ENCODE peak calls at places on chromosomes 6 and 20, in five cellular contexts. One of them, this sample, is unnamed. For H3K4me1, the result is how much of the 10 kb centered on the place peaks cover.

GRCh38 chr6:145836767-145837166 is 22.2 kb upstream of the FBXO30 start:
- ATAC-seq in HepG2: no peak
- ATAC-seq in Panc1: no peak
- ATAC-seq in HCT116: no peak
- ATAC-seq in K562: no peak
- ATAC-seq in this sample: no peak

GRCh38 chr6:20866038-20866437 is 331.8 kb downstream of the CDKAL1 start:
- ATAC-seq in Panc1: no peak
- ATAC-seq in HCT116: no peak
- ATAC-seq in K562: no peak
- ATAC-seq in HepG2: peak
- ATAC-seq in this sample: no peak

GRCh38 chr6:144413418-144413817 is 128.3 kb downstream of the UTRN start:
- ATAC-seq in HCT116: no peak
- ATAC-seq in K562: no peak
- ATAC-seq in Panc1: no peak
- ATAC-seq in HepG2: no peak
- ATAC-seq in this sample: no peak

GRCh38 chr6:105212587-105212986 is 32.8 kb upstream of the POPDC3 start:
- ATAC-seq in Panc1: no peak
- ATAC-seq in K562: no peak
- ATAC-seq in HCT116: no peak
- ATAC-seq in HepG2: no peak
- ATAC-seq in this sample: no peak

GRCh38 chr20:50819344-50819743 is 24.5 kb downstream of the BCAS4 start:
- ATAC-seq in K562: no peak
- ATAC-seq in Panc1: no peak
- ATAC-seq in HepG2: no peak
- ATAC-seq in HCT116: no peak
- ATAC-seq in this sample: no peak

GRCh38 chr6:78528926-78529325 is 338.4 kb upstream of the IRAK1BP1 start:
- ATAC-seq in HepG2: no peak
- ATAC-seq in Panc1: no peak
- ATAC-seq in HCT116: no peak
- ATAC-seq in K562: no peak
- ATAC-seq in this sample: no peak

GRCh38 chr6:489001-489400 is 97.4 kb downstream of the IRF4 start:
- ATAC-seq in HepG2: no peak
- ATAC-seq in HCT116: no peak
- ATAC-seq in K562: no peak
- ATAC-seq in Panc1: no peak
- ATAC-seq in this sample: no peak

GRCh38 chr6:11190625-11191245 is 41.7 kb downstream of the NEDD9 start:
- ATAC-seq in Panc1: no peak
- ATAC-seq in HepG2: peak
- ATAC-seq in K562: no peak
- ATAC-seq in HCT116: no peak
- ATAC-seq in this sample: no peak

GRCh38 chr20:5000263-5001173 is 792 bp downstream of the SLC23A2 start:
- ATAC-seq in Panc1: peak
- ATAC-seq in K562: peak
- ATAC-seq in HCT116: peak
- ATAC-seq in HepG2: peak
- ATAC-seq in this sample: peak

GRCh38 chr6:45477785-45478184 is 100.1 kb upstream of the SUPT3H start:
- ATAC-seq in HepG2: no peak
- ATAC-seq in Panc1: no peak
- ATAC-seq in K562: no peak
- ATAC-seq in HCT116: no peak
- ATAC-seq in this sample: no peak

GRCh38 chr6:109397020-109397419 is 14.8 kb upstream of the CD164 start:
- ATAC-seq in Panc1: peak
- ATAC-seq in K562: peak
- ATAC-seq in HepG2: peak
- ATAC-seq in HCT116: peak
- ATAC-seq in this sample: peak

GRCh38 chr6:110201141-110201848 is 21.1 kb downstream of the CDC40 start:
- ATAC-seq in HepG2: no peak
- ATAC-seq in HCT116: no peak
- ATAC-seq in Panc1: no peak
- ATAC-seq in K562: peak
- ATAC-seq in this sample: no peak

GRCh38 chr6:75505426-75505825 is 11.8 kb upstream of the FILIP1 start:
- ATAC-seq in HCT116: no peak
- ATAC-seq in Panc1: no peak
- ATAC-seq in HepG2: no peak
- ATAC-seq in K562: no peak
- ATAC-seq in this sample: no peak

GRCh38 chr6:134666174-134666573 is 283.7 kb downstream of the ALDH8A1 start:
- ATAC-seq in HepG2: no peak
- ATAC-seq in HCT116: no peak
- ATAC-seq in Panc1: no peak
- ATAC-seq in K562: no peak
- ATAC-seq in this sample: no peak

GRCh38 chr6:144195671-144196070 is 45.4 kb downstream of the STX11 start:
- ATAC-seq in HCT116: no peak
- ATAC-seq in Panc1: no peak
- ATAC-seq in K562: no peak
- ATAC-seq in HepG2: no peak
- ATAC-seq in this sample: no peak

GRCh38 chr6:101686653-101687052 is 293.1 kb downstream of the GRIK2 start:
- ATAC-seq in Panc1: no peak
- ATAC-seq in HepG2: no peak
- ATAC-seq in K562: no peak
- ATAC-seq in HCT116: no peak
- ATAC-seq in this sample: no peak

GRCh38 chr6:167337231-167337630 is 12.3 kb downstream of the TTLL2 start:
- ATAC-seq in HepG2: peak
- ATAC-seq in HCT116: no peak
- ATAC-seq in K562: no peak
- ATAC-seq in Panc1: no peak
- ATAC-seq in this sample: no peak

GRCh38 chr6:20921533-20921932 is 387.3 kb downstream of the CDKAL1 start:
- ATAC-seq in HepG2: no peak
- ATAC-seq in K562: no peak
- ATAC-seq in HCT116: no peak
- ATAC-seq in Panc1: no peak
- ATAC-seq in this sample: peak

GRCh38 chr20:23086056-23086551 is at the start of gene CD93:
- ATAC-seq in K562: peak
- ATAC-seq in HCT116: no peak
- ATAC-seq in HepG2: peak
- ATAC-seq in Panc1: no peak
- ATAC-seq in this sample: peak
- H3K4me1 ChIP-seq in K562: half or more
- H3K4me1 ChIP-seq in HCT116: under half
- H3K4me1 ChIP-seq in HepG2: under half
- H3K4me1 ChIP-seq in Panc1: under half
- H3K4me1 ChIP-seq in this sample: under half

GRCh38 chr6:33695451-33695855 is 16.0 kb downstream of the UQCC2 start:
- ATAC-seq in HCT116: no peak
- ATAC-seq in HepG2: no peak
- ATAC-seq in K562: no peak
- ATAC-seq in Panc1: no peak
- ATAC-seq in this sample: no peak

GRCh38 chr6:33696538-33697518 is 14.7 kb downstream of the UQCC2 start:
- ATAC-seq in K562: no peak
- ATAC-seq in Panc1: peak
- ATAC-seq in HepG2: no peak
- ATAC-seq in HCT116: no peak
- ATAC-seq in this sample: peak

GRCh38 chr6:33694401-33694931 is 17.0 kb downstream of the UQCC2 start:
- ATAC-seq in Panc1: peak
- ATAC-seq in HCT116: peak
- ATAC-seq in HepG2: no peak
- ATAC-seq in K562: no peak
- ATAC-seq in this sample: no peak

GRCh38 chr6:33694977-33695376 is 16.5 kb downstream of the UQCC2 start:
- ATAC-seq in K562: peak
- ATAC-seq in Panc1: peak
- ATAC-seq in HepG2: no peak
- ATAC-seq in HCT116: peak
- ATAC-seq in this sample: no peak

GRCh38 chr6:33696076-33696475 is 15.4 kb downstream of the UQCC2 start:
- ATAC-seq in HCT116: no peak
- ATAC-seq in Panc1: no peak
- ATAC-seq in HepG2: no peak
- ATAC-seq in K562: no peak
- ATAC-seq in this sample: no peak
- H3K27ac ChIP-seq in HCT116: no peak
- H3K27ac ChIP-seq in Panc1: peak
- H3K27ac ChIP-seq in HepG2: no peak
- H3K27ac ChIP-seq in K562: no peak
- H3K27ac ChIP-seq in this sample: no peak

GRCh38 chr6:49915035-49915434 is 48.7 kb upstream of the CRISP1 start:
- ATAC-seq in K562: peak
- ATAC-seq in HCT116: no peak
- ATAC-seq in HepG2: peak
- ATAC-seq in Panc1: peak
- ATAC-seq in this sample: no peak
- TF ChIP-seq POLR2AphosphoS5 in K562: no peak
- TF ChIP-seq POLR2AphosphoS5 in HCT116: no peak
- TF ChIP-seq POLR2AphosphoS5 in HepG2: no peak
- TF ChIP-seq POLR2AphosphoS5 in Panc1: no peak
- TF ChIP-seq POLR2AphosphoS5 in this sample: no peak

GRCh38 chr6:90304308-90304707 is 7.7 kb upstream of the BACH2 start:
- ATAC-seq in K562: no peak
- ATAC-seq in HepG2: no peak
- ATAC-seq in HCT116: no peak
- ATAC-seq in Panc1: no peak
- ATAC-seq in this sample: no peak
- H3K4me1 ChIP-seq in K562: under half
- H3K4me1 ChIP-seq in HepG2: under half
- H3K4me1 ChIP-seq in HCT116: under half
- H3K4me1 ChIP-seq in Panc1: under half
- H3K4me1 ChIP-seq in this sample: under half

GRCh38 chr20:9223296-9223695 is 154.4 kb downstream of the PLCB4 start:
- ATAC-seq in HCT116: no peak
- ATAC-seq in K562: no peak
- ATAC-seq in HepG2: no peak
- ATAC-seq in Panc1: no peak
- ATAC-seq in this sample: no peak
- H3K27ac ChIP-seq in HCT116: no peak
- H3K27ac ChIP-seq in K562: no peak
- H3K27ac ChIP-seq in HepG2: no peak
- H3K27ac ChIP-seq in Panc1: no peak
- H3K27ac ChIP-seq in this sample: no peak

DNA sequence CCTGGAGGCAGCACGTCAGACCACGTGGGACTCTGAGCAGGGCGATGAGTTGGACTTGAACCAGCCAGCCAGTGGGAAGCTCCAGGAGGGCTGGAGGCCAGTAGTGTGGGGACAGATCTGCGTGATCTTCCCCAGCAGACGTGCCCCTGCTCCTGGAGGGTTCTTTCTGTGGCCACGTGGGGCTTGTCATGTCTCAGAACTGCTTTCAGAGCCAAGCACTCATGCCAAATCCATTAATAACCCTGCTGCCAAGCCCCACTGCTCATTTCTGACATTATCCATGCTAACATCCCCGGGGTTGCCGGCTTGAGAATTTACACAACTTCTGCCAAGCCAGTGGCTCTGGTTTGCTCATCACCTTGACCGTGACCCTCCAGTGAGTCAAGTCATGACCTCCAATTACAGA is 38.3 kb downstream of the SIRPA start:
- ATAC-seq in HCT116: no peak
- ATAC-seq in Panc1: no peak
- ATAC-seq in HepG2: no peak
- ATAC-seq in K562: no peak
- ATAC-seq in this sample: peak
- TF ChIP-seq POLR2AphosphoS5 in HCT116: no peak
- TF ChIP-seq POLR2AphosphoS5 in Panc1: no peak
- TF ChIP-seq POLR2AphosphoS5 in HepG2: no peak
- TF ChIP-seq POLR2AphosphoS5 in K562: no peak
- TF ChIP-seq POLR2AphosphoS5 in this sample: peak